ENCODE peak calls at places on chromosomes 3 and 15, in eight cellular contexts. L, O, K, R, N, Z, E and Q are unnamed samples. For H3K36me3, the result is how much of the 10 kb centered on the place peaks cover.

GRCh38 chr3:64575211-64575844 is 112.5 kb downstream of the ADAMTS9 start:
- DNase-seq in L (no peak), O (no peak), K (peak), R (no peak), N (peak), Z (no peak), E (peak), Q (peak)

GRCh38 chr3:35954365-35954764 is 315.0 kb downstream of the ARPP21 start:
- DNase-seq in L (no peak), O (no peak), K (no peak), R (no peak), N (no peak), Z (no peak), E (no peak), Q (no peak)

GRCh38 chr3:85475346-85475745 is 516.6 kb downstream of the CADM2 start:
- DNase-seq in L (no peak), O (no peak), K (no peak), R (no peak), N (no peak), Z (no peak), E (no peak), Q (no peak)

GRCh38 chr3:14462738-14463137 is 60.3 kb downstream of the SLC6A6 start:
- DNase-seq in L (no peak), O (no peak), K (peak), R (no peak), N (no peak), Z (no peak), E (peak), Q (no peak)

GRCh38 chr3:195107593-195107992 is 163.4 kb downstream of the XXYLT1 start:
- DNase-seq in L (no peak), O (no peak), K (no peak), R (no peak), N (no peak), Z (no peak), E (no peak), Q (no peak)

GRCh38 chr3:33826206-33826605 is 27.8 kb downstream of the PDCD6IP start:
- DNase-seq in L (no peak), O (no peak), K (no peak), R (no peak), N (peak), Z (no peak), E (no peak), Q (no peak)

GRCh38 chr3:64368163-64369025 is 143.1 kb upstream of the PRICKLE2 start:
- DNase-seq in L (no peak), O (no peak), K (no peak), R (no peak), N (no peak), Z (no peak), E (peak), Q (no peak)

GRCh38 chr3:17678116-17678741 is 64.2 kb downstream of the TBC1D5 start:
- DNase-seq in L (no peak), O (no peak), K (no peak), R (no peak), N (peak), Z (no peak), E (peak), Q (peak)

GRCh38 chr15:72733941-72734738 is 48.1 kb downstream of the BBS4 start:
- DNase-seq in L (no peak), O (no peak), K (no peak), R (no peak), N (no peak), Z (no peak), E (peak), Q (no peak)

GRCh38 chr15:72740202-72740601 is 43.4 kb downstream of the ADPGK start:
- DNase-seq in L (no peak), O (no peak), K (no peak), R (no peak), N (no peak), Z (no peak), E (peak), Q (no peak)

GRCh38 chr15:72732554-72732953 is 46.5 kb downstream of the BBS4 start:
- DNase-seq in L (no peak), O (no peak), K (no peak), R (no peak), N (no peak), Z (no peak), E (no peak), Q (no peak)

GRCh38 chr15:72737723-72738122 is 45.8 kb downstream of the ADPGK start:
- DNase-seq in L (no peak), O (no peak), K (no peak), R (no peak), N (peak), Z (no peak), E (no peak), Q (no peak)

GRCh38 chr15:72735111-72735510 is 48.4 kb downstream of the ADPGK start:
- DNase-seq in L (no peak), O (no peak), K (no peak), R (no peak), N (no peak), Z (no peak), E (no peak), Q (no peak)
- H3K36me3 ChIP-seq in L (half or more), O (under half), K (half or more), R (half or more), N (under half), Z (under half), E (under half), Q (under half)

GRCh38 chr15:31302778-31303433 is 23.7 kb upstream of the KLF13 start:
- DNase-seq in L (no peak), O (peak), K (peak), R (no peak), N (no peak), Z (no peak), E (no peak), Q (no peak)

GRCh38 chr15:31302029-31302657 is 24.5 kb upstream of the KLF13 start:
- DNase-seq in L (no peak), O (peak), K (peak), R (no peak), N (no peak), Z (no peak), E (no peak), Q (no peak)

GRCh38 chr15:31300208-31300661 is 26.4 kb upstream of the KLF13 start:
- DNase-seq in L (no peak), O (peak), K (peak), R (no peak), N (no peak), Z (no peak), E (no peak), Q (no peak)

GRCh38 chr15:31300981-31301686 is 25.5 kb upstream of the KLF13 start:
- DNase-seq in L (no peak), O (peak), K (peak), R (no peak), N (no peak), Z (no peak), E (no peak), Q (no peak)

GRCh38 chr15:31301687-31301990 is 25.0 kb upstream of the KLF13 start:
- DNase-seq in L (no peak), O (peak), K (no peak), R (no peak), N (no peak), Z (no peak), E (no peak), Q (no peak)
- H3K27ac ChIP-seq in L (no peak), O (no peak), K (no peak), R (no peak), N (no peak), Z (no peak), E (no peak), Q (no peak)

DNA sequence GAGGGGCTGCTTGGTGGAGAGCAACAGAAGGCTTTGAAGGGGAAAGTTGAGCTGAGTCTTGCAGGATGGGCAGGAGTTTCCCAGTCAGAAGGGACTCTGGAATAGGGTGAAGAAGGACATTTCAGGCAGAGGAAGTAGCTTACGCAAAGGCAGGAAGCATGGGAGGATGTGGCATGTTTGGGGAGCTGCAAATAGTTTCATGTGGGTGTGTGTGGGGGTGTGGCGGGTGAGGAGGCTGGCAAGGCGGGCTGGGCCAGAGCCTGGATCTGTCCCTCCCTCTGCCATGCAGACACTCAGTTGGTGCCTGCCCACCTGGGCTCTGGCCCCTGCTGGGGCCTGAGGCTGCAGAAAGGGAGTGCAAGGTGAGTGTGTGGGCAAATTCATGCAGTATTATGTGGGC is 10.4 kb downstream of the TEX264 start:
- DNase-seq in L (peak), O (peak), K (no peak), R (no peak), N (peak), Z (no peak), E (no peak), Q (no peak)
- H3K4me3 ChIP-seq in L (no peak), O (no peak), K (no peak), R (no peak), N (no peak), Z (no peak), E (no peak), Q (no peak)

GRCh38 chr15:59186501-59186900 is 20.1 kb upstream of the LDHAL6B start:
- DNase-seq in L (no peak), O (no peak), K (no peak), R (no peak), N (peak), Z (no peak), E (peak), Q (no peak)
- H3K36me3 ChIP-seq in L (half or more), O (under half), K (under half), R (under half), N (half or more), Z (under half), E (under half), Q (half or more)

DNA sequence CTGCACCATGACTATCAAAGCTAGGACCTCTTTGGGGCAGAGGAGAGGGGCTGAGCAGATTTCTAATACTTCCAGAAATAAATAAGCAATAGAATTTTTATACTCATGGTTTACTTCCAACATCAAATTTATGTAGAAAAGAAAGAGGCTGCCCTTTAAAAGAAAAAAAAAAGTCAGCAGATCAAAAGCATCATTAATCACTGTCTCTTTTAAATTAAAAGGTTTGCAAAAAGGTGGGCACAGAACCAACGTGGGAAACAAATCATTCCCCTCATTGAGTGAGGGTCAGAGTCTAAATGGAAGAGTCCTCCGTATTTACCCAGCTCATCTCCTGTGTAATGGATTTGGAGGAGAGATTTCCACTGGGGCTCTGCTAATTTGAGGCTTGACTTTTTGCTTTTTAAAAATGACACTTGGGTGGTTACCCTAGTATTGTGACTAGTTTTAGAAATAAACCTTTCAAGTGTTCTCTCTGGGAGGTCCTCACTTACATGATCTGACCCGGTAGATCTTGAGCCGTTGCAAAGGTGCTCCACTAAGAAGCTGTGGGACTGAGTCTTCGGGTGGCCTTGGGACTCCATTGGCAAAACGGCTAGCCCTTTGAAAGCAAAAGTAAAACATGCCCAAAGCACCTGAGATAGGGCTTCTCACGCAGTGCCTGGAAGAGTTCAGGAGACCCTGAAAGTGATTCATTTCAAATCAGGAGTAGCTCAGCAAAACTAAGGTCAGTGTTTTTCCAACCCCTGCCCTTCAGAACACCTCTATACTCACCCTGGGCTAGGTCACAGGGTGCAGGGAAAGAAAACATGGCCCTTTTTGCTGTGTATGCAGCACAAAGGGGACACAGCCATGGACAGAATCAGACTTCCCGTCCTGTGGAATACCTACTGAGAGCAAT is 320.9 kb downstream of the FOXP1 start:
- DNase-seq in L (peak), O (no peak), K (no peak), R (no peak), N (no peak), Z (no peak), E (no peak), Q (no peak)
- H3K27ac ChIP-seq in L (peak), O (no peak), K (peak), R (no peak), N (no peak), Z (no peak), E (no peak), Q (no peak)